ENCODE peak calls at places on chromosomes 11 and 22, in six cellular contexts. M is RPMI7951; K is AG09309; L is iris pigment epithelial cell; C is stimulated activated CD4-positive, alpha-beta T cell treated with anti-CD3 and anti-CD28 coated beads, Interleukin-1b, Interleukin-23, amount 100 ng/mL, for 4 hours; V is activated CD4-positive, CD25-positive, alpha-beta regulatory T cell treated with anti-CD3 and anti-CD28 coated beads, Interleukin-2, amount 50 U/mL, for 16 hours. T is an unnamed sample.

GRCh38 chr22:40002935-40003715 is 8.4 kb downstream of the FAM83F start:
- DNase-seq in M (no peak), K (no peak), L (no peak), C (no peak), V (no peak), T (no peak)

GRCh38 chr11:111310088-111310487 is 11.7 kb downstream of the POU2AF3 start:
- DNase-seq in M (no peak), K (no peak), L (no peak), C (no peak), V (no peak), T (no peak)

GRCh38 chr22:46769191-46769675 is 6.8 kb downstream of the TBC1D22A start:
- DNase-seq in M (no peak), K (no peak), L (no peak), C (no peak), V (no peak), T (peak)

GRCh38 chr22:19036523-19037273 is 85.5 kb downstream of the DGCR2 start:
- DNase-seq in M (no peak), K (no peak), L (peak), C (no peak), V (no peak), T (peak)

GRCh38 chr11:16350125-16350524 is 6.2 kb downstream of the SOX6 start:
- DNase-seq in M (no peak), K (no peak), L (no peak), C (no peak), V (no peak), T (no peak)

GRCh38 chr11:122085264-122085663 is 30.8 kb downstream of the BLID start:
- DNase-seq in M (peak), K (peak), L (peak), C (no peak), V (no peak), T (no peak)

GRCh38 chr22:45105281-45105700 is 58.4 kb upstream of the NUP50 start:
- DNase-seq in M (peak), K (peak), L (peak), C (no peak), V (no peak), T (no peak)

GRCh38 chr11:97729546-97730272 is 1291.0 kb upstream of the CNTN5 start:
- DNase-seq in M (no peak), K (no peak), L (peak), C (no peak), V (no peak), T (no peak)

GRCh38 chr11:4578624-4579023 is 2.9 kb upstream of the OR52I2 start:
- DNase-seq in M (no peak), K (no peak), L (no peak), C (no peak), V (no peak), T (no peak)

GRCh38 chr22:19037282-19038163 is 84.7 kb downstream of the DGCR2 start:
- DNase-seq in M (no peak), K (no peak), L (no peak), C (no peak), V (no peak), T (no peak)

GRCh38 chr11:66331542-66332370 is 4.5 kb downstream of the RIN1 start:
- DNase-seq in M (no peak), K (no peak), L (no peak), C (no peak), V (no peak), T (no peak)

GRCh38 chr22:30878516-30879365 is 89.8 kb downstream of the MORC2 start:
- DNase-seq in M (peak), K (no peak), L (no peak), C (no peak), V (no peak), T (peak)

GRCh38 chr11:121563900-121564822 is 111.4 kb upstream of the SORL1-AS1 start:
- DNase-seq in M (no peak), K (no peak), L (peak), C (no peak), V (no peak), T (no peak)

GRCh38 chr22:17999851-18000250 is 24.5 kb downstream of the MICAL3 start:
- DNase-seq in M (no peak), K (no peak), L (no peak), C (no peak), V (no peak), T (peak)

GRCh38 chr11:75554258-75555022 is 7.6 kb upstream of the SERPINH1 start:
- DNase-seq in M (peak), K (peak), L (peak), C (no peak), V (no peak), T (peak)

GRCh38 chr11:40825435-40825834 is 634.0 kb downstream of the LRRC4C start:
- DNase-seq in M (no peak), K (no peak), L (no peak), C (no peak), V (no peak), T (no peak)

GRCh38 chr22:24521791-24522245 is 26.7 kb downstream of the UPB1 start:
- DNase-seq in M (peak), K (no peak), L (peak), C (peak), V (no peak), T (peak)